ENCODE peak calls at places on chromosomes 3 and 15, in four cellular contexts. X, L, W and P are unnamed samples.

GRCh38 chr15:67164401-67164791 is 90.1 kb downstream of the AAGAB start:
- DNase-seq in X (no peak), L (no peak), W (no peak), P (no peak)

GRCh38 chr3:142224482-142225072 is 808 bp downstream of the GK5 start:
- DNase-seq in X (no peak), L (no peak), W (no peak), P (no peak)

GRCh38 chr3:11199902-11200678 is 45.8 kb downstream of the HRH1 start:
- DNase-seq in X (no peak), L (no peak), W (no peak), P (no peak)

GRCh38 chr3:150544040-150544439 is 2.3 kb downstream of the SERP1 start:
- DNase-seq in X (no peak), L (no peak), W (no peak), P (no peak)

GRCh38 chr3:11778248-11778647 is 68.4 kb downstream of the TAMM41 start:
- DNase-seq in X (no peak), L (no peak), W (no peak), P (no peak)

GRCh38 chr15:52518487-52518886 is 10.2 kb downstream of the MYO5A start:
- DNase-seq in X (no peak), L (no peak), W (no peak), P (no peak)

GRCh38 chr15:60932051-60932915 is 296.8 kb downstream of the RORA start:
- DNase-seq in X (no peak), L (peak), W (peak), P (no peak)

GRCh38 chr15:48394172-48394571 is 62.9 kb downstream of the DUT start:
- DNase-seq in X (no peak), L (no peak), W (no peak), P (no peak)